ENCODE peak calls at places on chromosomes 11 and 22, in seven cellular contexts. W is thyroid gland, T is cardiac fibroblast, E is cardiac muscle cell, J is WERI-Rb-1, G is retinal pigment epithelial cell, S is fibroblast of lung. I is an unnamed sample.

GRCh38 chr11:61152816-61153592 is 8.2 kb downstream of the VPS37C start:
- DNase-seq in S (peak), G (peak), J (peak), E (no peak), T (peak), W (no peak), I (peak)

GRCh38 chr11:44346983-44347382 is 37.0 kb upstream of the ALX4 start:
- DNase-seq in E (no peak), S (no peak), G (no peak), J (no peak), T (no peak), W (no peak), I (no peak)

GRCh38 chr11:12680246-12680939 is 6.2 kb downstream of the TEAD1 start:
- DNase-seq in J (peak), T (peak), E (peak), S (peak), W (peak), G (no peak), I (peak)

GRCh38 chr11:8049084-8049483 is 31.9 kb upstream of the TUB start:
- DNase-seq in W (no peak), S (no peak), G (no peak), E (no peak), T (no peak), J (no peak), I (no peak)

GRCh38 chr11:67264886-67265632 is 1.2 kb upstream of the GRK2 start:
- DNase-seq in J (no peak), S (no peak), T (no peak), E (no peak), G (no peak), W (no peak), I (no peak)

GRCh38 chr11:67347964-67348749 is 5.2 kb downstream of the POLD4 start:
- DNase-seq in T (no peak), E (no peak), G (no peak), W (no peak), J (no peak), S (peak), I (no peak)

GRCh38 chr11:37544491-37544890 is 946.5 kb upstream of the RAG2 start:
- DNase-seq in J (no peak), E (no peak), G (no peak), T (no peak), W (no peak), S (no peak), I (no peak)

GRCh38 chr11:34251640-34251980 is 106.2 kb downstream of the ABTB2 start:
- DNase-seq in G (no peak), S (no peak), J (no peak), E (no peak), W (no peak), T (peak), I (no peak)

GRCh38 chr22:32587449-32587848 is 112.8 kb downstream of the FBXO7 start:
- DNase-seq in S (no peak), T (peak), G (no peak), W (no peak), J (no peak), E (no peak), I (no peak)

GRCh38 chr11:10302294-10302743 is 2.6 kb upstream of the ADM start:
- DNase-seq in G (no peak), T (no peak), W (no peak), S (no peak), E (peak), J (no peak), I (no peak)

GRCh38 chr11:10304495-10305261 is at the start of gene ADM:
- DNase-seq in G (no peak), J (peak), T (peak), S (peak), W (peak), E (peak), I (no peak)

GRCh38 chr11:10302744-10303557 is 1.9 kb upstream of the ADM start:
- DNase-seq in S (peak), T (peak), G (no peak), J (peak), W (peak), E (peak), I (no peak)

GRCh38 chr11:10303558-10304363 is 1.1 kb upstream of the ADM start:
- DNase-seq in W (peak), J (peak), E (peak), S (peak), T (peak), G (no peak), I (no peak)

GRCh38 chr11:10301656-10302293 is 3.1 kb upstream of the ADM start:
- DNase-seq in G (no peak), E (no peak), W (no peak), T (peak), S (peak), J (no peak), I (no peak)
- H3K4me3 ChIP-seq in G (peak), E (peak), W (peak), T (peak), S (peak), J (no peak), I (peak)

GRCh38 chr11:74672332-74672955 is 58.8 kb downstream of the CHRDL2 start:
- DNase-seq in W (no peak), J (no peak), T (no peak), S (no peak), E (no peak), G (no peak), I (no peak)
- TF ChIP-seq CTCF in W (no peak), J (no peak), T (no peak), S (peak), E (no peak), G (peak), I (no peak)

GRCh38 chr11:118621071-118621815 is 13.8 kb downstream of the PHLDB1 start:
- DNase-seq in E (peak), S (peak), G (peak), T (peak), W (peak), J (peak), I (peak)

GRCh38 chr11:118621898-118622375 is 14.5 kb downstream of the PHLDB1 start:
- DNase-seq in T (no peak), E (no peak), G (no peak), J (no peak), W (no peak), S (no peak), I (no peak)

GRCh38 chr11:118619444-118620205 is 12.2 kb downstream of the PHLDB1 start:
- DNase-seq in J (no peak), W (no peak), S (peak), G (peak), T (peak), E (no peak), I (peak)

GRCh38 chr11:118618991-118619375 is 11.6 kb downstream of the PHLDB1 start:
- DNase-seq in G (peak), E (no peak), W (no peak), T (peak), S (peak), J (no peak), I (peak)

DNA sequence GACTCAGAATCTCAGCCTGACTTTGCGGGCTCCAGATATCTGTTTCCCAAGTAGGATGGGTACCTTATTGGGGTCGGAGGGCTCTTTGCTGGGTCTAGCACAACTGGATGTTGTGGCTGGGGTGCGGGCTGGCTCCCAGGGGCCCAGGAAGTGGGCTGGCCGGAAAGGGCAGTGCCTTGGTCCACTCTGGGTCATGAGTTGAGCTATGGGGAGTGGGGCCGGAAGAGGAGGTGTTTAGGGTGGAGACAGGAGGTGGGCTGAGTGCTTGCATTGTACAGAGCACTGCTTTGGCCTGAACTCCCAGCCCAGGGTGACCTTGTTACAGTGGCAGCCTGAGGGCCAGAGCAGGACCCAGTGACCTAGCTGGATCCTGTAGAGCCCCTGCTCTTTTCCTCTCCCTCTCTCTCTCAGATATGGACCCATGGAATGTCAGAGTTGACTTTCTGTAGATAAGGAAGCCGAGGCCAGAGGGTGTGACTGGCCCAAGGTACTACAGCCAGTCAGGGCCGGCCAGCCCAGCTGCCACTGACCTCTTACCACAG is 13.2 kb downstream of the PHLDB1 start:
- DNase-seq in G (no peak), W (no peak), E (no peak), S (no peak), J (no peak), T (peak), I (no peak)
- H3K4me3 ChIP-seq in G (peak), W (peak), E (peak), S (peak), J (peak), T (peak), I (peak)

DNA sequence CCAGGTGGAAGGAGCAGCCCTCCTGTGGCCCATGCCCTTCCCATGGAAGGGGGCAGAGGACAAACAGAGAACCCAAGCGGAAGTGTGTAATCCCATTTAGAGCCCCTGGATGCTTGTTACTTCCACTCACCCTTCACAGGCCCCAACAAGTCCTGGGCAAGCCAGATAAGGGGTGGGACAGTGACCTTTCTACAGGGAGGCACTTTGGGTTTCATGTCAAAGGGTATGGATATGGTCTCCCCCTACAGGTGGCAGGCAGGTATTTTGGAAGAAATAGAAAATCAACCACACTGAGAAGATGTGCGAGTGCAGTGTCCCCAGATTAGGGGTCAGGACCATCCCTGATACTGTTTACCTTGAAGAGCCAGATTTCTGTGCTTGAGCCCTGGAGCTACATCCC is 11.4 kb downstream of the MPEG1 start:
- DNase-seq in G (no peak), S (no peak), E (no peak), T (no peak), J (no peak), W (no peak), I (no peak)
- TF ChIP-seq CTCF in G (peak), S (peak), E (peak), T (peak), J (no peak), W (no peak), I (no peak)

I was measured in AG04449.